ENCODE peak calls at places on chromosomes 7 and 10, in ten cellular contexts. A is Karpas-422; Y is endodermal cell; Q is iPS DF 6.9; S is stomach; X is naive thymus-derived CD4-positive, alpha-beta T cell; H is fibroblast of lung; Z is ovary; K is Peyer's patch; F is PC-3. J is an unnamed sample. For H3K36me3 and H3K27me3, the result is how much of the 10 kb centered on the place peaks cover.

GRCh38 chr10:7766241-7766640 is 21.6 kb downstream of the KIN start:
- DNase-seq in A (no peak), K (no peak), Z (no peak), F (no peak), Y (no peak), H (no peak), S (no peak), X (no peak), Q (no peak), J (no peak)

GRCh38 chr10:29630205-29631048 is 4.3 kb downstream of the SVIL start:
- DNase-seq in H (no peak), S (no peak), Q (no peak), X (no peak), K (no peak), Z (no peak), A (no peak), Y (no peak), F (peak), J (no peak)

GRCh38 chr10:77513783-77514331 is 123.8 kb downstream of the KCNMA1 start:
- DNase-seq in F (peak), H (peak), K (no peak), Y (peak), X (no peak), Z (no peak), A (no peak), Q (no peak), S (peak), J (peak)

GRCh38 chr7:88429382-88429781 is 122.7 kb upstream of the STEAP4 start:
- DNase-seq in Y (no peak), S (no peak), Q (no peak), A (no peak), Z (no peak), K (no peak), X (no peak), H (no peak), F (peak), J (no peak)

GRCh38 chr7:26900283-26900682 is 35.9 kb upstream of the SKAP2 start:
- DNase-seq in X (no peak), Q (no peak), Z (no peak), H (no peak), F (no peak), K (no peak), S (no peak), Y (no peak), A (no peak), J (no peak)

GRCh38 chr10:79335470-79336235 is 11.6 kb upstream of the PPIF start:
- DNase-seq in Y (no peak), K (no peak), X (no peak), A (no peak), Z (peak), F (no peak), Q (no peak), H (no peak), S (no peak), J (no peak)

GRCh38 chr7:148264933-148265557 is 325.5 kb upstream of the C7orf33 start:
- DNase-seq in A (peak), H (peak), K (no peak), Y (peak), X (no peak), Z (no peak), F (peak), S (no peak), Q (peak), J (peak)

GRCh38 chr7:19119901-19120486 is 2.6 kb upstream of the TWIST1 start:
- DNase-seq in H (no peak), K (no peak), Z (no peak), F (no peak), A (no peak), S (no peak), X (no peak), Q (no peak), Y (peak), J (no peak)

GRCh38 chr7:114648680-114649079 is 234.1 kb downstream of the FOXP2 start:
- DNase-seq in F (no peak), A (no peak), H (no peak), Q (no peak), Z (no peak), S (no peak), Y (no peak), X (no peak), K (no peak), J (no peak)

GRCh38 chr10:29736325-29737208 is 101.8 kb upstream of the SVIL start:
- DNase-seq in F (peak), Z (peak), S (peak), X (peak), A (no peak), Q (no peak), K (no peak), Y (peak), H (peak), J (peak)

GRCh38 chr10:114770009-114770408 is 51.6 kb upstream of the FHIP2A start:
- DNase-seq in X (no peak), A (no peak), S (no peak), Y (no peak), F (no peak), Q (no peak), K (no peak), Z (no peak), H (no peak), J (no peak)

GRCh38 chr7:39892361-39892760 is 57.7 kb upstream of the CDK13 start:
- DNase-seq in Q (no peak), K (no peak), F (peak), X (no peak), Z (no peak), A (no peak), S (no peak), H (no peak), Y (no peak), J (no peak)

GRCh38 chr10:119446441-119447277 is 95.9 kb downstream of the RGS10 start:
- DNase-seq in Z (no peak), K (no peak), A (no peak), Y (no peak), X (no peak), H (no peak), Q (no peak), S (no peak), F (no peak), J (no peak)

GRCh38 chr10:116521424-116522305 is 24.1 kb upstream of the PNLIP start:
- DNase-seq in A (peak), Z (no peak), Q (no peak), S (no peak), F (peak), Y (peak), H (peak), K (no peak), X (peak), J (peak)

GRCh38 chr7:45324683-45325237 is 167.2 kb downstream of the RAMP3 start:
- DNase-seq in F (no peak), Z (no peak), S (no peak), H (no peak), K (no peak), Y (no peak), X (no peak), A (no peak), Q (no peak), J (no peak)

GRCh38 chr10:131195552-131196159 is 115.9 kb downstream of the TCERG1L start:
- DNase-seq in Q (no peak), Y (peak), Z (no peak), A (no peak), K (no peak), S (peak), F (no peak), X (no peak), H (no peak), J (no peak)

GRCh38 chr10:114404171-114405010 is at the start of gene AFAP1L2:
- DNase-seq in H (no peak), K (no peak), F (peak), Z (peak), Y (peak), S (peak), A (no peak), Q (no peak), X (no peak), J (peak)

GRCh38 chr10:46069771-46070463 is 23.8 kb upstream of the MSMB start:
- DNase-seq in X (no peak), H (no peak), Z (no peak), A (no peak), Q (no peak), S (no peak), F (no peak), Y (no peak), K (no peak), J (no peak)

GRCh38 chr7:374706-375490 is 84.9 kb downstream of the FOXL3 start:
- DNase-seq in F (no peak), Q (no peak), Z (peak), A (no peak), H (no peak), X (no peak), S (peak), K (no peak), Y (peak), J (peak)

GRCh38 chr10:23754179-23754578 is 315.3 kb downstream of the OTUD1 start:
- DNase-seq in S (no peak), F (peak), Y (no peak), H (no peak), X (no peak), A (no peak), K (no peak), Q (no peak), Z (no peak), J (no peak)

GRCh38 chr10:73094249-73094850 is 2.3 kb downstream of the P4HA1 start:
- DNase-seq in A (peak), F (peak), S (no peak), X (no peak), Z (no peak), Q (no peak), K (no peak), Y (no peak), H (peak), J (no peak)

GRCh38 chr10:124095096-124095495 is 1.7 kb upstream of the CHST15 start:
- DNase-seq in Q (no peak), A (no peak), Z (no peak), Y (no peak), F (no peak), S (no peak), K (no peak), H (peak), X (no peak), J (no peak)

GRCh38 chr10:76984559-76985443 is 652.8 kb downstream of the KCNMA1 start:
- DNase-seq in Y (peak), H (peak), X (peak), F (peak), Z (peak), K (peak), Q (peak), A (peak), S (peak), J (peak)

GRCh38 chr10:124077216-124077615 is 16.2 kb downstream of the CHST15 start:
- DNase-seq in K (no peak), Z (no peak), Y (no peak), A (no peak), S (no peak), X (no peak), F (no peak), Q (no peak), H (no peak), J (no peak)

GRCh38 chr10:24952146-24952700 is at the start of gene PRTFDC1:
- DNase-seq in Z (peak), A (no peak), Y (peak), K (peak), S (peak), Q (no peak), H (peak), X (peak), F (peak), J (peak)

GRCh38 chr10:29253096-29254029 is 35.5 kb upstream of the LYZL1 start:
- DNase-seq in S (no peak), Z (no peak), H (no peak), Q (no peak), X (no peak), F (no peak), K (no peak), Y (no peak), A (no peak), J (no peak)

GRCh38 chr10:130108934-130109604 is 1.6 kb downstream of the C10orf143 start:
- DNase-seq in Q (no peak), S (no peak), Y (no peak), H (no peak), A (peak), Z (no peak), X (no peak), F (no peak), K (no peak), J (peak)
- H3K4me3 ChIP-seq in Q (no peak), S (peak), Y (peak), H (peak), A (peak), Z (no peak), X (no peak), F (peak), K (no peak), J (peak)

DNA sequence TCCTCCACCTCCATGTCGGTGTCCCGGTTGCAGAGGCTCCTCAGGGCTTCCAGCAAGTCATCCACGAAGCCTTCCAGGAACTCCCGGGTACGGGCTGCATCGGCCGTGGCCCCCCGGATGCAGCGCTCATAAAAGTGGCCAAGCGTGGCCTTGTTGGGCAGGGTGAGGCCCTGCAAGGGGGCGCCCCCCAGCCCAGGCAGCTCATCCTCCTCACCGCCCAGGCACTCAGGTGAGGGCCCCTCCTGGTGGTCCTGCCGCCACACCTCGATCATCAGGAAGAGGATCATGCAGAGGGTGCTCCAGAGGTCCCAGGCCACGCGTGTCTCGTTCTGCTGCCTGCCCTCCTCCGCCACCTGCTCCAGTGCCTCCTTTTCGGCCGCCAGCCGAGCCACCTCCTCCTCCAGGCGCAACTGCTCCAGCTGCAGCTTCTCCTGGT is 22.8 kb downstream of the ITPRIP start:
- DNase-seq in X (no peak), F (no peak), Q (no peak), S (no peak), Z (no peak), K (no peak), H (no peak), A (no peak), Y (no peak), J (no peak)
- H3K36me3 ChIP-seq in X (under half), F (under half), Q (under half), S (half or more), Z (under half), K (under half), H (under half), A (under half), Y (under half), J (under half)

GRCh38 chr10:69502589-69502988 is 51.3 kb downstream of the TSPAN15 start:
- DNase-seq in Z (no peak), A (no peak), K (no peak), S (no peak), X (no peak), F (no peak), H (no peak), Y (peak), Q (no peak), J (peak)

GRCh38 chr10:69499726-69500689 is 48.7 kb downstream of the TSPAN15 start:
- DNase-seq in Y (peak), X (no peak), F (no peak), K (no peak), Z (no peak), S (peak), H (no peak), A (no peak), Q (no peak), J (no peak)

GRCh38 chr10:69501657-69502056 is 50.4 kb downstream of the TSPAN15 start:
- DNase-seq in S (no peak), Q (no peak), A (no peak), K (no peak), H (no peak), X (no peak), Z (no peak), F (no peak), Y (peak), J (no peak)

GRCh38 chr10:69498711-69499471 is 47.6 kb downstream of the TSPAN15 start:
- DNase-seq in H (no peak), S (peak), A (no peak), Q (no peak), F (peak), Z (no peak), K (no peak), X (no peak), Y (peak), J (no peak)

DNA sequence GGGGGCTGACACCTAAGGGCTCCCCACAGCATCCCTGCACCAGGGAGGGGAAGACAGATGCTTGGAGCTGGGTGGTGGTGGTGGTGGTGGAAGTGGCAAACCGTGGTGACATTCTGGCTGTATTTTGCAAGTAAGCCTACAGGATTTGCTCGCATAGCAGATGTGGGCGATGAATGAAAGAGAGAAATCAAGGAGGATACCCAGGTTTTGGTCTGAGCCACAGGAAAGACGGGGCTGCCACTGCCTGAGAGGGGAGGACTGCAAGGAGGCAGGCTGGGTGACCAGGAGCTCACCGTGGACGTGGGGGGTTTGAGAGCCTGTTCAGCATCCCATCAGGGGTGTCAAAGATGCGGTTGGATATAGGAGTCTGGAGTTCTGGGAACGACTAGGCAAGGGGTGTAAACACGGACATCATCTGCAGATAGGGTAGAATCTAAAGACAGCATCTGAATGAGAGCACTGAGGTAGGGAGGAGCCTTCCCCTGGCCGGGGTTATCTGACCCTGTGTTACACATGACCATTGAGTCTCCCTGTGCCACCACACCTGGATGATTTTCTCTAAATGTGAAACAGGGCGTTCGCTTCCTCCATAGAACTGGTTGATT is 49.7 kb downstream of the TSPAN15 start:
- DNase-seq in H (no peak), S (peak), F (no peak), Q (no peak), Y (peak), Z (no peak), A (no peak), X (no peak), K (no peak), J (no peak)
- H3K27me3 ChIP-seq in H (under half), S (under half), F (under half), Q (under half), Y (under half), Z (under half), A (under half), X (under half), K (under half), J (under half)

GRCh38 chr7:129456421-129456820 is 22.2 kb downstream of the STRIP2 start:
- DNase-seq in Q (no peak), H (no peak), F (no peak), Y (no peak), S (no peak), X (no peak), K (no peak), A (no peak), Z (no peak), J (no peak)
- H3K4me3 ChIP-seq in Q (no peak), H (no peak), F (no peak), Y (no peak), S (no peak), X (no peak), K (no peak), A (no peak), Z (no peak), J (no peak)

GRCh38 chr7:64687249-64687648 is 21.3 kb downstream of the ZNF107 start:
- DNase-seq in K (no peak), S (no peak), F (no peak), X (no peak), A (no peak), Z (no peak), Q (no peak), H (no peak), Y (no peak), J (no peak)

GRCh38 chr7:64686493-64687184 is 20.7 kb downstream of the ZNF107 start:
- DNase-seq in H (no peak), F (peak), K (peak), Z (no peak), A (no peak), S (no peak), Y (no peak), Q (no peak), X (no peak), J (no peak)

DNA sequence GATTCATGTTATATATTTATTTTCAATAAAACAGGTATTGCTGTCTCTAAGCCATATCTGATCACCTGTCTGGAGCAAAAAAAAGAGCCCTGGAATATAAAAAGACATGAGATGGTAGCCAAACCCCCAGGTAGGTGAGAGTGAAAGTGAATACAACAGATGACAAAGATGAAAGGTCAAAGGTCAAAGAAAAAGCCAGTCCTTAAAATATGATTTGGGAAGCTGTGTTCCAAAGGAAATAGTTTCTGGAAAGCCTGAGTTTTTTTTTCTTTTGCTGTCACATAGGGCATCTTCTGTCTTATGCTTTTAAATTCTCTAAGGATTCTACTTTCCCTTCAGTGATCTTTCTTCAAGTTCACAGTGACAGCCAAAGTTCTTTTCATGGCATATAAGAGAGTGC is 25.9 kb downstream of the ZNF107 start:
- DNase-seq in X (no peak), Q (no peak), F (no peak), A (no peak), S (no peak), Z (no peak), Y (no peak), K (no peak), H (no peak), J (no peak)
- H3K36me3 ChIP-seq in X (under half), Q (under half), F (half or more), A (half or more), S (half or more), Z (under half), Y (half or more), K (under half), H (under half), J (under half)

GRCh38 chr7:155416646-155417380 is 41.1 kb upstream of the EN2 start:
- DNase-seq in K (no peak), X (no peak), H (no peak), A (peak), Y (no peak), Z (no peak), Q (no peak), F (no peak), S (no peak), J (no peak)
- H3K27me3 ChIP-seq in K (under half), X (under half), H (under half), A (under half), Y (under half), Z (under half), Q (under half), F (half or more), S (under half), J (under half)

GRCh38 chr10:21528452-21529235 is 3.2 kb upstream of the SKIDA1 start:
- DNase-seq in X (no peak), Z (no peak), Q (no peak), F (no peak), Y (peak), H (peak), S (no peak), A (no peak), K (no peak), J (no peak)
- H3K4me3 ChIP-seq in X (no peak), Z (peak), Q (no peak), F (no peak), Y (peak), H (peak), S (peak), A (no peak), K (no peak), J (peak)

GRCh38 chr10:12202230-12202629 is 6.2 kb downstream of the CDC123 start:
- DNase-seq in K (no peak), A (no peak), H (no peak), S (no peak), Q (no peak), Y (no peak), F (no peak), Z (no peak), X (no peak), J (no peak)
- H3K36me3 ChIP-seq in K (under half), A (half or more), H (under half), S (half or more), Q (under half), Y (half or more), F (under half), Z (under half), X (under half), J (under half)

GRCh38 chr7:155515318-155515717 is 31.0 kb downstream of the CNPY1 start:
- DNase-seq in S (no peak), Z (no peak), Q (no peak), Y (no peak), F (no peak), H (no peak), X (no peak), A (no peak), K (no peak), J (no peak)

GRCh38 chr7:155516466-155516865 is 29.9 kb downstream of the CNPY1 start:
- DNase-seq in K (no peak), Z (no peak), S (no peak), F (no peak), Q (no peak), X (no peak), A (no peak), H (no peak), Y (peak), J (no peak)

GRCh38 chr7:155518633-155519032 is 27.7 kb downstream of the CNPY1 start:
- DNase-seq in X (no peak), K (no peak), Q (no peak), S (no peak), Z (no peak), H (no peak), Y (peak), F (no peak), A (no peak), J (no peak)

GRCh38 chr7:155517969-155518368 is 28.4 kb downstream of the CNPY1 start:
- DNase-seq in K (no peak), F (no peak), A (no peak), Z (no peak), X (no peak), Y (peak), Q (no peak), H (no peak), S (no peak), J (no peak)

DNA sequence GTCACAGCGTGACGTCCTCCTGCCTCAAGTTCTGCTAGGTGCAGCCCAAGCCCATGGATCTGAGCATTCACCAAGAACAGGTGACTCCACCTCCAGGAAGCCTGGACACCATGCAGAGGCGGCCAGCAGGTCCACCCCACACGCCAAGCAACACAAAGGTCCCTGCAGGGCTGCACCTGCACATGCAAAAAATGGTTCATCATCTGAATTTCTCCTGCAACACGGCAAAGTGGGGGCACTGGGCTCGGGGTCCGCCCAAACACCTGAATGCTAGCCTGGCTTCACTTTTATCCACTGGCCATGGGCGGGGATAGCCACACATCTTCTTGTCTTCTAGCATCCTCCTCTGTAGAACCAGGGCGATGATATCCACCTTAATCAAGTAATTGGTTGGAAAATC is 28.9 kb downstream of the CNPY1 start:
- DNase-seq in X (no peak), K (no peak), Q (no peak), F (no peak), A (no peak), H (no peak), Z (no peak), Y (no peak), S (no peak), J (no peak)
- H3K27me3 ChIP-seq in X (under half), K (under half), Q (under half), F (half or more), A (under half), H (under half), Z (under half), Y (half or more), S (under half), J (under half)

J was measured in H7.